ENCODE peak calls at places on chromosome 11, in ten cellular contexts. L is HFFc6, Y is astrocyte of the cerebellum, R is HFF-Myc, M is nephron progenitor cell, K is colonic mucosa, Z is HCT116, W is IMR-90, A is mesothelial cell of epicardium, J is osteoblast. Q is an unnamed sample.

GRCh38 chr11:1998861-1999260 is 1.2 kb upstream of the H19 start:
- DNase-seq in L (no peak), Y (no peak), R (no peak), M (no peak), K (no peak), Z (no peak), W (no peak), A (no peak), J (no peak), Q (no peak)

GRCh38 chr11:16925495-16926065 is 88.6 kb downstream of the PLEKHA7 start:
- DNase-seq in L (no peak), Y (no peak), R (no peak), M (peak; percentile 68), K (peak; percentile 62), Z (peak; percentile 29), W (no peak), A (peak; percentile 33), J (peak; percentile 90), Q (peak; percentile 36)

GRCh38 chr11:68012843-68013610 is 2.9 kb downstream of the ALDH3B1 start:
- DNase-seq in L (peak; percentile 97), Y (peak; percentile 95), R (peak; percentile 90), M (no peak), K (no peak), Z (peak; percentile 80), W (peak; percentile 95), A (no peak), J (peak; percentile 99), Q (no peak)

GRCh38 chr11:46348986-46349401 is 1.7 kb downstream of the DGKZ start:
- DNase-seq in L (no peak), Y (no peak), R (no peak), M (no peak), K (no peak), Z (no peak), W (no peak), A (no peak), J (peak; percentile 56), Q (no peak)

GRCh38 chr11:85132839-85133238 is 494.3 kb downstream of the DLG2 start:
- DNase-seq in L (no peak), Y (peak; percentile 4), R (no peak), M (peak; percentile 29), K (no peak), Z (no peak), W (peak; percentile 7), A (no peak), J (no peak), Q (no peak)

GRCh38 chr11:17734986-17735822 is 623 bp downstream of the KCNC1 start:
- DNase-seq in L (peak; percentile 38), Y (peak; percentile 39), R (no peak), M (peak; percentile 93), K (peak; percentile 30), Z (no peak), W (peak; percentile 69), A (peak; percentile 73), J (peak; percentile 99), Q (peak; percentile 41)

GRCh38 chr11:12278766-12279671 is 98.4 kb upstream of the PARVA start:
- DNase-seq in L (no peak), Y (no peak), R (no peak), M (no peak), K (no peak), Z (no peak), W (no peak), A (no peak), J (peak; percentile 31), Q (no peak)

GRCh38 chr11:64902102-64902900 is 14.7 kb downstream of the ATG2A start:
- DNase-seq in L (no peak), Y (no peak), R (no peak), M (no peak), K (no peak), Z (no peak), W (no peak), A (no peak), J (peak; percentile 65), Q (no peak)

GRCh38 chr11:126892781-126893180 is 107.8 kb downstream of the KIRREL3 start:
- DNase-seq in L (no peak), Y (no peak), R (no peak), M (no peak), K (no peak), Z (no peak), W (no peak), A (no peak), J (no peak), Q (no peak)

GRCh38 chr11:12497431-12497830 is 120.1 kb downstream of the PARVA start:
- DNase-seq in L (no peak), Y (no peak), R (no peak), M (no peak), K (no peak), Z (no peak), W (no peak), A (no peak), J (no peak), Q (no peak)

GRCh38 chr11:36013950-36014349 is 70.1 kb downstream of the LDLRAD3 start:
- DNase-seq in L (no peak), Y (no peak), R (no peak), M (no peak), K (no peak), Z (no peak), W (no peak), A (no peak), J (no peak), Q (no peak)

GRCh38 chr11:107898270-107898669 is 30.0 kb upstream of the RAB39A start:
- DNase-seq in L (peak; percentile 45), Y (peak; percentile 48), R (peak; percentile 26), M (no peak), K (no peak), Z (peak; percentile 36), W (peak; percentile 63), A (no peak), J (peak; percentile 73), Q (no peak)

GRCh38 chr11:111465400-111465799 is 46.8 kb downstream of the BTG4 start:
- DNase-seq in L (peak; percentile 53), Y (no peak), R (no peak), M (no peak), K (no peak), Z (no peak), W (peak; percentile 84), A (no peak), J (no peak), Q (no peak)

GRCh38 chr11:128757235-128757711 is 63.4 kb downstream of the FLI1 start:
- DNase-seq in L (peak; percentile 31), Y (no peak), R (no peak), M (no peak), K (peak; percentile 43), Z (peak; percentile 3), W (peak; percentile 48), A (no peak), J (peak; percentile 84), Q (no peak)
- TF ChIP-seq CTCF in L (peak; percentile 67), Y (peak; percentile 15), R (peak; percentile 25), M (no peak), K (no peak), Z (peak; percentile 50), W (peak; percentile 41), A (no peak), J (peak; percentile 65), Q (peak; percentile 24)

DNA sequence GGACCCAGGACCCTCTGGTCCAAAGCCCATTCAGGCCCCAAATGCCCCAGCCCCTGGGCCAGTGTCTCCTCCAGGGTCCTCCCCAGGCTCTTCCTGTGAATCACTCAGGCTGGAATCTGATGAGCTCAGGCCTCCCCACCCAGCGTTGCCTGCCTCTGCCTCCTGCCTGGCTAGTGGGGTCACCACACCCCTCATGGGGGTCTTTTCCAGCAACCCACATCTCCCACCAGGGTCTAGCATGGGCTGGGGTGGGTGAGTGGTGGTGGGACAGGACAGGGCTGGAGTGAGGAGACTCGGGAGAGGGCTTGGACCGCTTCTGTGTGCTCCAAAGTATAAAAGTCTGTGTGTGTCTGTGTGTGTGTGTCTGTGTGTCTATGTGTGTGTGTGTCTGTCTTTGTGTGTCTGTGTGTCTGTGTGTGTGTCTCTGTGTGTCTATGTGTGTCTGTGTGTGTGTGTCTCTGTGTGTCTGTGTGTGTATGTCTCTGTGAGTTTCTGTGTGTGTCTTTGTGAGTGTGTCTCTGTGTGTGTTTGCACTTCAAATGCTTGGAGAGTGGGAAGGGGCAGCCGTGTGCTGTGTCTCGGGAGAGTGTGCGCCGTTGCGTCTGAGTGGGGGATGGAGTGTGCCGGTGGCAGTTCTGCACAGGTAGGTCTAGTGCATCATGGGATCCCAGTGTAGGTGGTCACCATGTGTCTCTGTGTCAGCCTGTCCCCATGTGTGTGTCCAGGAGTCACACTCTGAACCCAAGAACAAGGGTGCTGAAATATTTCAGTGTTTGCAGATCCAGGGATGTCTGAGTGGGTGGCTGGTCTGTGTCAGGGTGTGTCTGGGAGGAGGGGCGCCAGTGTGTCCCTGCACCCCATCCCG is 8.8 kb downstream of the RIN1 start:
- DNase-seq in L (peak; percentile 68), Y (no peak), R (no peak), M (no peak), K (no peak), Z (no peak), W (peak; percentile 64), A (no peak), J (peak; percentile 95), Q (no peak)
- TF ChIP-seq CTCF in L (peak; percentile 19), Y (no peak), R (no peak), M (no peak), K (no peak), Z (no peak), W (peak; percentile 15), A (no peak), J (no peak), Q (no peak)

GRCh38 chr11:616320-617220 is 820 bp upstream of the IRF7 start:
- DNase-seq in L (no peak), Y (no peak), R (no peak), M (no peak), K (no peak), Z (no peak), W (no peak), A (no peak), J (peak; percentile 89), Q (peak; percentile 6)
- TF ChIP-seq CTCF in L (no peak), Y (no peak), R (no peak), M (no peak), K (no peak), Z (no peak), W (no peak), A (no peak), J (no peak), Q (no peak)

GRCh38 chr11:119713361-119714040 is 15.5 kb downstream of the NECTIN1 start:
- DNase-seq in L (no peak), Y (no peak), R (no peak), M (no peak), K (no peak), Z (no peak), W (no peak), A (no peak), J (no peak), Q (no peak)

GRCh38 chr11:119711476-119711875 is 17.5 kb downstream of the NECTIN1 start:
- DNase-seq in L (no peak), Y (no peak), R (no peak), M (no peak), K (no peak), Z (no peak), W (no peak), A (no peak), J (no peak), Q (no peak)

GRCh38 chr11:119714189-119714588 is 14.8 kb downstream of the NECTIN1 start:
- DNase-seq in L (no peak), Y (no peak), R (no peak), M (no peak), K (no peak), Z (no peak), W (no peak), A (no peak), J (no peak), Q (no peak)

GRCh38 chr11:119712006-119712405 is 17.0 kb downstream of the NECTIN1 start:
- DNase-seq in L (no peak), Y (no peak), R (no peak), M (no peak), K (no peak), Z (no peak), W (no peak), A (no peak), J (peak; percentile 42), Q (no peak)

GRCh38 chr11:119712459-119713360 is 16.3 kb downstream of the NECTIN1 start:
- DNase-seq in L (no peak), Y (no peak), R (no peak), M (no peak), K (no peak), Z (no peak), W (no peak), A (no peak), J (no peak), Q (no peak)
- TF ChIP-seq CTCF in L (no peak), Y (no peak), R (no peak), M (no peak), K (no peak), Z (no peak), W (no peak), A (no peak), J (no peak), Q (no peak)